ENCODE peak calls at places on chromosomes 12 and 14, in six cellular contexts. S, C, Z, V, Y and D are unnamed samples. For H3K4me1, the result is how much of the 10 kb centered on the place peaks cover.

GRCh38 chr12:103821773-103822172 is 19.3 kb downstream of the NT5DC3 start:
- DNase-seq in S (no peak), C (no peak), Z (no peak), V (peak), Y (no peak), D (no peak)

GRCh38 chr12:123100882-123101281 is 50.0 kb downstream of the PITPNM2 start:
- DNase-seq in S (no peak), C (no peak), Z (no peak), V (no peak), Y (no peak), D (no peak)

GRCh38 chr12:100141666-100141997 is 1.0 kb downstream of the BLTP3B start:
- DNase-seq in S (no peak), C (no peak), Z (no peak), V (peak), Y (no peak), D (no peak)

GRCh38 chr12:13851828-13852227 is 129.6 kb downstream of the GRIN2B start:
- DNase-seq in S (no peak), C (no peak), Z (no peak), V (no peak), Y (no peak), D (no peak)

GRCh38 chr12:55515696-55516095 is 23.5 kb downstream of the OR6C68 start:
- DNase-seq in S (peak), C (no peak), Z (no peak), V (peak), Y (no peak), D (no peak)

GRCh38 chr12:39127401-39127800 is 222.0 kb upstream of the CPNE8 start:
- DNase-seq in S (peak), C (no peak), Z (no peak), V (peak), Y (no peak), D (no peak)

GRCh38 chr12:33813536-33813935 is 208.8 kb upstream of the ALG10 start:
- DNase-seq in S (no peak), C (no peak), Z (no peak), V (no peak), Y (no peak), D (no peak)

GRCh38 chr14:71855399-71856036 is 76.7 kb upstream of the RGS6 start:
- DNase-seq in S (peak), C (peak), Z (peak), V (peak), Y (peak), D (no peak)

GRCh38 chr12:103503546-103504480 is 8.0 kb upstream of the C12orf42 start:
- DNase-seq in S (peak), C (no peak), Z (peak), V (no peak), Y (peak), D (no peak)

GRCh38 chr12:104448475-104448874 is 8.3 kb upstream of the CHST11 start:
- DNase-seq in S (no peak), C (no peak), Z (no peak), V (no peak), Y (no peak), D (no peak)

GRCh38 chr14:65817011-65817410 is 404.5 kb downstream of the FUT8 start:
- DNase-seq in S (no peak), C (no peak), Z (no peak), V (peak), Y (no peak), D (no peak)

DNA sequence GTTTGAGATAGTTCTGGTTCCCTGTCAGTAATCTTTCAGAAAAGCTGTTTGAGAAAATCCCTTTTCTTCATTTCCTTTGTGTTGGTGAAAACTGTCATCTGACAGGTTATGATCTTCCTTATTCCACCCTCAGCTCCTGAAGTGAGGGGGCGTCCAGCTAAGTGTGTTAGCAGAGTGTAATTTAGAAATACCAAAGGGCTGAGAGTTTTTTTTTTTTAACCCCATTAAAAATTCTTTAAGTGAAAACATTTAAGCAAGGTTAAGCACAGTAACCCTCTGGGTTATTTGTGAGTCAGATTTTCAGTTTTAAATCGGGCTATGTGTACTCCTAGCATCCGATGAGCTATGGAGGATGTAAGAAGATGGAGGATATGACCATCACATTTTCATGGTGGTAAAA is 196.9 kb upstream of the PRICKLE1 start:
- DNase-seq in S (no peak), C (no peak), Z (no peak), V (no peak), Y (no peak), D (no peak)
- H3K4me1 ChIP-seq in S (under half), C (under half), Z (under half), V (under half), Y (under half), D (under half)

GRCh38 chr12:106035421-106035820 is 103.3 kb downstream of the NUAK1 start:
- DNase-seq in S (no peak), C (no peak), Z (no peak), V (no peak), Y (no peak), D (no peak)
- H3K27ac ChIP-seq in S (no peak), C (no peak), Z (no peak), V (no peak), Y (no peak), D (no peak)

GRCh38 chr14:75142494-75142893 is 15.6 kb upstream of the NEK9 start:
- DNase-seq in S (no peak), C (no peak), Z (no peak), V (no peak), Y (no peak), D (no peak)
- H3K4me1 ChIP-seq in S (under half), C (under half), Z (half or more), V (under half), Y (half or more), D (under half)

GRCh38 chr12:44875417-44875953 is 630 bp downstream of the NELL2 start:
- DNase-seq in S (no peak), C (no peak), Z (no peak), V (no peak), Y (peak), D (no peak)
- H3K27ac ChIP-seq in S (no peak), C (no peak), Z (no peak), V (no peak), Y (peak), D (no peak)

DNA sequence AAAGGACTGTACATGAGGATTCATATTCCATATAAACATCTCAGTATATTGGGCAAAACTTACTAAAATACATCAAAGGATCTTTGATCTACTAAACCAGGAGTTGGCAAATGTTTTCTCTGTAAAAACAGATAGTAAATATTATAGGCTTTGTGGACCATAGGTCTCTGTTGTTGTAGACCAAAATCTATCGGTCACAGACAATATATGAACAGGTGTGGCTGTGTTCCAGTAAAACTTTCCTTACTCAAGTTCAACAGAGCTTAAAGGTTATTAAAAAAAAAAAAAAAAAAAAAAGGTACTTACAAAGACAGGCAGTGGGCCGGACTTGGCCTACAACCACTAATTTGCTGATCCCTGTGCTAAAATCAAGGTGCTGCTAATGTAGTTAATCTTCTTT is 40.3 kb downstream of the PAWR start:
- DNase-seq in S (peak), C (no peak), Z (no peak), V (no peak), Y (no peak), D (no peak)
- H3K4me1 ChIP-seq in S (half or more), C (under half), Z (under half), V (under half), Y (under half), D (under half)

DNA sequence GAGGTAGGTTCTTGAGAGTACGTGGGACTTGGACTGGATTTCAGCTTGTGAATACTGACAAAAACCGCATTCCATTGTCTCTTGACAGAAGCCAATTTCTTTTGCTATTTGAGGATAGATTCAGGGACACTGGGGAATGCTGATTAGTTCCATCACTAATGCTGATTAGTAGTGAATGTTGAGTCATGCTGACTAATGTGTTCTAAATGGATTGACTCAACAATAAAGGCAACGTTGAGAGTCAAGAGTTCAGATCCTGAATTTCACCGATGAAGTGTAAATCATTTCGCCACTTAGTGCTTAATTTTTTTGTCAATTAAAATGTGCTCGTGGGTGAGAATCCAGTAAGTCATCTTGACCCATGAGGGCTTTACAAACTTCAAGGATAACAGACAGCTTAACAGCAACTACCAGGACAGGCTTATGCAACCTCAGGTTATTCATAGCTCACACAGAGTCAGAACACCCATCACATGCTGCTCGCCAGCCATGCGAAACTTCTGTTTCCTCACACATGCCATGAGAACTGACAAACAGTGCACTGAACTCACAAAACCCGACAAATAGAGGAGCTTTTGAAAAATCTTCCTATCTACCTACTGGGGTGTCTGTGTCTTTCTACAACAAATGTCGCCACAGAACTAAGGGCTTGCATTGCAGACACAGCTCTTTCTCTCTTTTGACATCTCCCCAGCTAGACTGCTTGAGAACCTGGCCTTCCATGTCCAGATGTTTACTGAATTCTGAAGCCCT is 316.5 kb downstream of the ZFP36L1 start:
- DNase-seq in S (peak), C (no peak), Z (peak), V (peak), Y (no peak), D (peak)
- H3K27ac ChIP-seq in S (no peak), C (peak), Z (peak), V (peak), Y (no peak), D (peak)

GRCh38 chr14:76106188-76106587 is 45.5 kb upstream of the GPATCH2L start:
- DNase-seq in S (no peak), C (no peak), Z (no peak), V (no peak), Y (no peak), D (no peak)

GRCh38 chr14:76112889-76113611 is 38.7 kb upstream of the GPATCH2L start:
- DNase-seq in S (no peak), C (no peak), Z (no peak), V (no peak), Y (no peak), D (no peak)

GRCh38 chr14:76113691-76114090 is 38.0 kb upstream of the GPATCH2L start:
- DNase-seq in S (no peak), C (no peak), Z (no peak), V (no peak), Y (no peak), D (no peak)

GRCh38 chr14:76104802-76105355 is 46.8 kb upstream of the GPATCH2L start:
- DNase-seq in S (no peak), C (no peak), Z (no peak), V (no peak), Y (no peak), D (no peak)

GRCh38 chr14:76109087-76109880 is 42.4 kb upstream of the GPATCH2L start:
- DNase-seq in S (no peak), C (no peak), Z (no peak), V (peak), Y (no peak), D (no peak)
- H3K4me1 ChIP-seq in S (under half), C (under half), Z (under half), V (under half), Y (under half), D (under half)

GRCh38 chr14:91418387-91419043 is 895 bp upstream of the CCDC88C start:
- DNase-seq in S (peak), C (peak), Z (peak), V (peak), Y (peak), D (peak)
- H3K27ac ChIP-seq in S (peak), C (peak), Z (peak), V (peak), Y (peak), D (peak)

DNA sequence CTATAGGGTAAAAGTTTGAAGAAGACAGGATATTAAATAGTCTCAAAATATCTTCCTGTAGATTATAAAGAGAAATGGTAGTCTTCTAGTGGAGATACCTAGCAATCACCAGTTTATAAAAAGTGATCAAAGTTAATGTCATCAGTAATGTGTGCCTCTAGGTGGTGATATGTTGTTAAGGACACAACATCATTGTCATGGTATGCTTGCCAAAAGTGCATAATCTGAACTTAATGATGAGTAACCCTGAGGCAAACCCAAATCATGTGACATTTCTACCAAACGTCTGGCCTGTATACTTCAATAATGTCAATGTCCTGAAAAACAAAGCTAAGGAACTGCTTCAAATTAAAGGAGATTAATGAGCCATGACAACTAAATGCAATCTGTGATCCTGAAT is 214.7 kb downstream of the PHLDA1 start:
- DNase-seq in S (no peak), C (no peak), Z (no peak), V (peak), Y (no peak), D (no peak)
- H3K4me1 ChIP-seq in S (under half), C (under half), Z (under half), V (under half), Y (under half), D (under half)

DNA sequence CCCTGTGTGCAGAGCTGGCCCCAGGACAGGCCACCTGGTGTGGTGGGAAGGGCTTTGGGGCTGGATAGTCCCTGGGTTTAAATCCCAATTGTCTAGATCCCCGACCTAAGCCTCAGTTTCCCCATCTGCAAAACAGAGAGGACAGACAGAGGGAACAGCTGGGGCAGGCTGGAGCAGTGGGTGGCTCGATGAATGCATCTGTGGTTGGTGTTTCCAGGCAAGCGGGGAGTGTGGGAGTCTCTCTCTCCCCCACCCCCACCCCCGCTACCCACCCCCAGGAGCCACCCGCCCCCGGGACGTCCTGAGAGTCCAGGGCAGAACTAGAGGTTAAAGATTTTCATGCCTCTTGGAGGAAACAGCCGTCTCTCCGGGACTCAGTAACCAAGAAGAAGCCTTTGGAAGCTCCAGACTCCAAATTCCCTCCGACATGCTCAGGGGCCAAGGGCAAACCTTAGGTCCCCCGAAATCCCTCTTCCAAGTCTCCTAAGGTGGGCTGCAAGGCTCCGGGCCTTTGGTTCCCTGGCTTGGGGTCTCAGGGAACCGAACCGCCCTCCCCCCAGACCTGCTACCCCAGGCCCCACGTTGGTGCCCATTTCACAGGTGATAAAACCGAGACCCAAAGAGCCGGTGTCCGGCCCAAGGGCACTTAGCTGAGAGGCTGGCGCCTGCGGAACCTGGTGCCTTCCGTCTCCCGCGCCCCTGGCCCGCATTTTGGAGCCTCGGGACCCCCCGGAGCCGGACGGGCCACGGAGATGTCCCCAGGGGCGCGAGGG is 478 bp downstream of the TRPV4 start:
- DNase-seq in S (no peak), C (no peak), Z (no peak), V (no peak), Y (no peak), D (no peak)
- H3K27ac ChIP-seq in S (no peak), C (no peak), Z (no peak), V (no peak), Y (no peak), D (no peak)